ENCODE peak calls at places on chromosomes 4 and X, in seven cellular contexts. A, F, H, C, N, D and V are unnamed samples.
A peak's percentile ranks its signal among the peaks of the same experiment; 100 is the strongest.

GRCh38 chrX:71099736-71100135 is 4.1 kb downstream of the FOXO4 start:
- DNase-seq in H (no peak), A (no peak), N (no peak), F (no peak), C (no peak), D (no peak), V (no peak)

GRCh38 chr4:148214529-148215166 is 227.6 kb downstream of the NR3C2 start:
- DNase-seq in C (no peak), A (no peak), F (peak; percentile 80), N (no peak), H (no peak), D (no peak), V (peak; percentile 48)

GRCh38 chr4:2276581-2277325 is 14.8 kb upstream of the MXD4 start:
- DNase-seq in A (no peak), C (no peak), D (no peak), N (no peak), F (peak; percentile 29), H (no peak), V (no peak)

GRCh38 chrX:121308276-121308805 is 260.9 kb downstream of the GLUD2 start:
- DNase-seq in A (no peak), N (no peak), C (no peak), F (no peak), H (peak; percentile 24), D (peak; percentile 59), V (peak; percentile 6)

GRCh38 chr4:140048419-140049022 is 105.5 kb downstream of the MAML3 start:
- DNase-seq in N (no peak), A (no peak), F (no peak), C (no peak), H (no peak), D (no peak), V (no peak)

GRCh38 chrX:47501226-47502071 is 18.4 kb upstream of the ZNF41 start:
- DNase-seq in A (no peak), D (peak; percentile 39), N (no peak), C (no peak), F (no peak), H (peak; percentile 18), V (no peak)

GRCh38 chr4:24857996-24858395 is 54.8 kb downstream of the CCDC149 start:
- DNase-seq in A (no peak), C (no peak), H (peak; percentile 57), D (peak; percentile 58), N (no peak), F (no peak), V (no peak)

GRCh38 chrX:119870626-119871131 is 854 bp downstream of the RNF113A start:
- DNase-seq in F (no peak), A (peak; percentile 10), D (peak; percentile 22), N (peak; percentile 42), H (peak; percentile 41), C (no peak), V (no peak)

GRCh38 chrX:39678914-39679313 is 418.8 kb downstream of the BCOR start:
- DNase-seq in F (no peak), A (no peak), H (no peak), D (no peak), C (no peak), N (no peak), V (no peak)

GRCh38 chr4:94127707-94128328 is 79.8 kb upstream of the SMARCAD1 start:
- DNase-seq in D (no peak), N (no peak), H (peak; percentile 46), F (no peak), A (no peak), C (no peak), V (no peak)

GRCh38 chrX:119218198-119218597 is 17.9 kb upstream of the PGRMC1 start:
- DNase-seq in F (no peak), A (no peak), H (peak; percentile 7), D (no peak), C (no peak), N (no peak), V (no peak)

GRCh38 chr4:5863461-5864113 is 29.3 kb downstream of the CRMP1 start:
- DNase-seq in D (peak; percentile 86), F (no peak), A (no peak), N (no peak), C (no peak), H (no peak), V (no peak)

GRCh38 chr4:184648220-184649025 is 824 bp downstream of the CASP3 start:
- DNase-seq in N (peak; percentile 48), F (peak; percentile 91), H (peak; percentile 74), C (no peak), D (no peak), A (peak; percentile 19), V (peak; percentile 60)

GRCh38 chr4:20464381-20464780 is 212.7 kb downstream of the SLIT2 start:
- DNase-seq in C (no peak), N (no peak), H (no peak), A (no peak), D (peak; percentile 83), F (no peak), V (no peak)

GRCh38 chr4:13309751-13310150 is 174.4 kb downstream of the RAB28 start:
- DNase-seq in F (no peak), D (no peak), C (no peak), H (no peak), N (no peak), A (no peak), V (no peak)
- H3K27ac ChIP-seq in F (no peak overlapping the region), D (no peak overlapping the region), C (no peak overlapping the region), H (no peak overlapping the region), N (no peak overlapping the region), A (no peak overlapping the region), V (no peak overlapping the region)

DNA sequence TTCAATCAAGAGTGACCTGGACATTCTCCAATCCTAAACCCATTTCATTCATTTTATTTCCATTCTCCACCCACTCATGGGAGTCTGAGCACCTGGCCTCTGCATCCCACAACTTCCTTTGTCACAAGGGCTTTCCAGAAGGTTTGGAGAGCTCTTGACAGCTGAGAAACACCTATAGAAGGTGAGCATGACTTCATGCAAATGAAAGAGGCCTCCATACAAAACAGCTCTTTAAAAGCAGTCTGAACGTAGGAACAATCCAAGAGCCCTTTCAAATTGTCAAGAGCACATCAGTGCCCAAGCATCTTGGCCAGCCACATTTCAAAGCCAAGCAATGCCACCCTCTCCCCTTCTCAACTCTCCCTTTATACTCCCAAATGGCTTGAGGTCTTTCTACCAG is 74.9 kb upstream of the RAP2C start:
- DNase-seq in N (no peak), H (no peak), A (no peak), C (no peak), F (no peak), D (no peak), V (no peak)
- H3K27ac ChIP-seq in N (no peak overlapping the region), H (no peak overlapping the region), A (no peak overlapping the region), C (no peak overlapping the region), F (no peak overlapping the region), D (no peak overlapping the region), V (no peak overlapping the region)

GRCh38 chrX:115562492-115562872 is 1.5 kb downstream of the PLS3 start:
- DNase-seq in C (no peak), D (no peak), H (peak; percentile 74), F (no peak), N (no peak), A (no peak), V (no peak)

GRCh38 chrX:115561605-115562491 is 874 bp downstream of the PLS3 start:
- DNase-seq in C (peak; percentile 38), N (no peak), D (no peak), F (peak; percentile 80), H (peak; percentile 77), A (no peak), V (peak; percentile 71)

GRCh38 chrX:115563633-115564182 is 2.7 kb downstream of the PLS3 start:
- DNase-seq in H (no peak), F (no peak), D (no peak), N (no peak), A (no peak), C (no peak), V (no peak)

GRCh38 chrX:115565888-115566287 is 4.9 kb downstream of the PLS3 start:
- DNase-seq in C (no peak), A (no peak), D (no peak), F (no peak), H (no peak), N (no peak), V (no peak)

DNA sequence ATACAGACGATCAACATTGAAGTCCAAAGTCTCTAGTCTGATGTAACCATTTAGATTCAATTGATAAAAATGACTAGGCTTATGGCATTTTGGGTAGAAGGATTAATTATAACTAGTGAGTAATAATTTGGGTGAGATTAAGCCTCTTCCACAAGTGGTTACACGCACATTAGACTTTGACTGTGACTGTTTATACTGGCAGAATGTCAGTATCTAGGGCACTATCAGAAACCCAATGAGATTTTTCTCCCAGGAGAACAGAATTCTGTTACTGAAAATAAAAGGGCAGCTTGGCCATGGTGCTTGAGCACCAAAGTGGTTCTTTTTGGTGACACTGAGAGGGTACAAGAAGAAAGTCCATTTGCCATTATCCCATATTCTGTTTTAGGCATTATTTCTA is 3.3 kb downstream of the PLS3 start:
- DNase-seq in A (no peak), H (no peak), D (no peak), C (no peak), N (no peak), F (no peak), V (no peak)
- H3K27ac ChIP-seq in A (no peak overlapping the region), H (no peak overlapping the region), D (no peak overlapping the region), C (peak overlapping the region; percentile 97), N (no peak overlapping the region), F (no peak overlapping the region), V (no peak overlapping the region)

GRCh38 chr4:186695392-186695791 is 28.3 kb downstream of the FAT1 start:
- DNase-seq in N (no peak), C (no peak), F (no peak), A (no peak), D (no peak), H (no peak), V (no peak)
- H3K27ac ChIP-seq in N (no peak overlapping the region), C (no peak overlapping the region), F (peak overlapping the region; percentile 59), A (no peak overlapping the region), D (no peak overlapping the region), H (no peak overlapping the region), V (no peak overlapping the region)

DNA sequence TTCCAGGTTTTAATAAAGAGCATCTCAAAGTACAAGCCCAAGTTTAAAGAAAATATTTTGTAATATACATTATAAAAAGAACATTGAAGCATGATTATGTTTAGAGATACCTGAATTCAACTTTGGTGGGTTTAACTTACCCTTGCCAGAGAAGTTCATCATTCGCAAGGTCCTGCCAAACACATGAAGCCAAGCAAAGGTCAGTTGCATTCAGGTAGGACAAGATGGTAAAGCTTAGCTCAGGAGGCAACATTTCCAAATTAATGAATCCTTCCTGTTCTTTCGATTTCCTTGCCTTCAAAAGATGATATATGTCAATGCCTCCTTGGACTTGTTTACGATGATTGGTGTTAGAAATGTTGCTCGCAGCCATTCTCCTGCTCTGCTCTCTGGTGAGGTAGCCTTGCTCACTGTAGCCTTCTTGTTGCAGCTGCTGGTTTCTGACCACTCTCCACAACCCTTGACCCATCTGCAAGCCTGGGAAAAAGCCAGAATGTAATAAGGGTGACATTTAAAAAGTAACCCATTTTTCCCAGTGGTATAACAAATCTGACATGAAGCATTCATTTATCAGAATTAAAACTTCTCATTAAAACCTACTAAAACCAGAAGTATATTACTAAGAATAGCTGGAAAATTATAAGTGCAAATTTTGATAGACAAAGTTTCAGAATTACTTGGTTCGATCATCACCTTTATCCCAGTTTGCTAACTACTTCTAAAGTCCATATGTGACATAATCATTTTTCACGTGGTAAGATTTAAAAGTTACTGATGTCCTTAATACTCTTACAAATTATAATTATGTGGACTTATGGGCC is 20.6 kb downstream of the FBXO8 start:
- DNase-seq in C (no peak), F (no peak), H (no peak), N (no peak), A (no peak), D (no peak), V (no peak)
- H3K27ac ChIP-seq in C (no peak overlapping the region), F (no peak overlapping the region), H (no peak overlapping the region), N (no peak overlapping the region), A (no peak overlapping the region), D (no peak overlapping the region), V (no peak overlapping the region)

GRCh38 chrX:54358424-54359211 is 772 bp upstream of the WNK3 start:
- DNase-seq in F (peak; percentile 83), N (peak; percentile 29), D (peak; percentile 38), C (peak; percentile 39), A (peak; percentile 2), H (peak; percentile 87), V (peak; percentile 74)
- H3K27ac ChIP-seq in F (peak overlapping the region; percentile 81), N (no peak overlapping the region), D (peak overlapping the region; percentile 34), C (peak overlapping the region; percentile 44), A (no peak overlapping the region), H (peak overlapping the region; percentile 94), V (peak overlapping the region; percentile 98)